ENCODE peak calls at places on chromosomes 5 and 9, in seven cellular contexts. G, L, X, T, K, A and J are unnamed samples.

GRCh38 chr5:446864-447263 is 3.9 kb downstream of the EXOC3 start:
- DNase-seq in G (no peak), L (no peak), X (peak; percentile 78), T (no peak), K (no peak), A (no peak), J (peak; percentile 28)

GRCh38 chr5:31913796-31914188 is 260.3 kb downstream of the GOLPH3 start:
- DNase-seq in G (no peak), L (no peak), X (no peak), T (no peak), K (peak; percentile 12), A (no peak), J (no peak)

GRCh38 chr5:115661156-115661555 is 35.3 kb upstream of the TMED7 start:
- DNase-seq in G (no peak), L (no peak), X (no peak), T (no peak), K (no peak), A (no peak), J (no peak)

GRCh38 chr5:55773057-55773456 is 35.2 kb downstream of the DDX4 start:
- DNase-seq in G (peak; percentile 28), L (no peak), X (no peak), T (no peak), K (no peak), A (no peak), J (no peak)

GRCh38 chr5:127875235-127876021 is 172.2 kb downstream of the CCDC192 start:
- DNase-seq in G (peak; percentile 57), L (peak; percentile 14), X (peak; percentile 39), T (no peak), K (peak; percentile 75), A (peak; percentile 53), J (peak; percentile 34)

GRCh38 chr5:58255970-58256369 is 203.9 kb downstream of the PLK2 start:
- DNase-seq in G (no peak), L (no peak), X (no peak), T (no peak), K (no peak), A (no peak), J (no peak)

GRCh38 chr5:95942414-95942813 is 19.2 kb downstream of the ELL2 start:
- DNase-seq in G (no peak), L (no peak), X (no peak), T (no peak), K (no peak), A (no peak), J (no peak)

GRCh38 chr5:110463116-110463515 is 263.4 kb downstream of the TMEM232 start:
- DNase-seq in G (no peak), L (no peak), X (no peak), T (no peak), K (no peak), A (no peak), J (no peak)

GRCh38 chr9:122151267-122151828 is 8.2 kb downstream of the NDUFA8 start:
- DNase-seq in G (no peak), L (no peak), X (no peak), T (no peak), K (no peak), A (no peak), J (no peak)

GRCh38 chr5:55416306-55416705 is 108.5 kb downstream of the MTREX start:
- DNase-seq in G (no peak), L (no peak), X (no peak), T (no peak), K (no peak), A (no peak), J (no peak)

GRCh38 chr5:31954091-31954490 is 220.0 kb downstream of the GOLPH3 start:
- DNase-seq in G (no peak), L (no peak), X (no peak), T (no peak), K (no peak), A (no peak), J (no peak)

GRCh38 chr9:2461886-2462285 is 159.7 kb upstream of the VLDLR start:
- DNase-seq in G (no peak), L (no peak), X (no peak), T (no peak), K (peak; percentile 47), A (no peak), J (no peak)

GRCh38 chr9:98097836-98098235 is 21.2 kb downstream of the TRIM14 start:
- DNase-seq in G (no peak), L (no peak), X (peak; percentile 66), T (no peak), K (no peak), A (no peak), J (no peak)

GRCh38 chr9:136606687-136607333 is 55.9 kb upstream of the EGFL7 start:
- DNase-seq in G (no peak), L (no peak), X (no peak), T (no peak), K (no peak), A (no peak), J (no peak)

GRCh38 chr9:78691531-78691930 is 394.6 kb downstream of the PSAT1 start:
- DNase-seq in G (no peak), L (no peak), X (no peak), T (no peak), K (no peak), A (no peak), J (no peak)

GRCh38 chr5:72558383-72558782 is 51.2 kb upstream of the ZNF366 start:
- DNase-seq in G (no peak), L (no peak), X (no peak), T (no peak), K (no peak), A (no peak), J (no peak)

GRCh38 chr5:38636626-38637025 is 80.2 kb upstream of the LIFR start:
- DNase-seq in G (no peak), L (no peak), X (no peak), T (peak; percentile 56), K (no peak), A (no peak), J (no peak)

GRCh38 chr5:37721447-37721871 is 118.4 kb downstream of the GDNF start:
- DNase-seq in G (no peak), L (no peak), X (peak; percentile 15), T (no peak), K (peak; percentile 39), A (no peak), J (no peak)

GRCh38 chr9:98793031-98793430 is 3.3 kb downstream of the ANKS6 start:
- DNase-seq in G (no peak), L (no peak), X (no peak), T (no peak), K (no peak), A (no peak), J (no peak)

GRCh38 chr9:127903557-127904475 is 4.4 kb upstream of the ST6GALNAC6 start:
- DNase-seq in G (no peak), L (no peak), X (no peak), T (peak; percentile 89), K (peak; percentile 72), A (peak; percentile 91), J (no peak)

GRCh38 chr9:94922691-94923107 is 196.2 kb downstream of the AOPEP start:
- DNase-seq in G (no peak), L (no peak), X (no peak), T (no peak), K (peak; percentile 47), A (no peak), J (no peak)

GRCh38 chr5:19713740-19714139 is 274.3 kb downstream of the CDH18 start:
- DNase-seq in G (no peak), L (no peak), X (no peak), T (no peak), K (no peak), A (no peak), J (no peak)

GRCh38 chr5:31671339-31671741 is 32.4 kb downstream of the PDZD2 start:
- DNase-seq in G (peak; percentile 41), L (no peak), X (no peak), T (no peak), K (peak; percentile 14), A (peak; percentile 53), J (no peak)

GRCh38 chr9:469672-470040 is 255.0 kb downstream of the DOCK8 start:
- DNase-seq in G (peak; percentile 29), L (no peak), X (no peak), T (peak; percentile 57), K (no peak), A (peak; percentile 16), J (peak; percentile 64)

GRCh38 chr9:136629879-136630661 is 32.6 kb upstream of the EGFL7 start:
- DNase-seq in G (no peak), L (peak; percentile 65), X (peak; percentile 84), T (peak; percentile 82), K (peak; percentile 63), A (no peak), J (no peak)

GRCh38 chr9:3906437-3907213 is 380.8 kb upstream of the RFX3 start:
- DNase-seq in G (no peak), L (no peak), X (no peak), T (no peak), K (peak; percentile 92), A (no peak), J (no peak)

GRCh38 chr5:94228791-94229190 is 389.6 kb downstream of the KIAA0825 start:
- DNase-seq in G (no peak), L (no peak), X (no peak), T (no peak), K (peak; percentile 36), A (no peak), J (no peak)

GRCh38 chr9:92242115-92242778 is 51.2 kb downstream of the IARS1 start:
- DNase-seq in G (no peak), L (no peak), X (no peak), T (no peak), K (peak; percentile 34), A (no peak), J (no peak)

GRCh38 chr5:138653502-138653901 is 78.3 kb upstream of the HSPA9 start:
- DNase-seq in G (peak; percentile 24), L (no peak), X (no peak), T (no peak), K (peak; percentile 47), A (no peak), J (no peak)

GRCh38 chr5:178768371-178769260 is 38.2 kb upstream of the ZNF354A start:
- DNase-seq in G (no peak), L (no peak), X (no peak), T (no peak), K (no peak), A (no peak), J (no peak)